ENCODE peak calls at places on chromosomes 13 and 19, in ten cellular contexts. One of them, this sample, is unnamed.
A peak's percentile ranks its signal among the peaks of the same experiment; 100 is the strongest.

GRCh38 chr13:77374786-77375185 is 47.9 kb upstream of the MYCBP2 start:
- DNase-seq in Peyer's patch: no peak
- DNase-seq in transverse colon: no peak
- DNase-seq in stomach: no peak
- DNase-seq in AG04450: no peak
- DNase-seq in tibial artery: no peak
- DNase-seq in fibroblast of mammary gland: no peak
- DNase-seq in CD8-positive, alpha-beta T cell: no peak
- DNase-seq in cardiac fibroblast: no peak
- DNase-seq in astrocyte of the spinal cord: no peak
- DNase-seq in this sample: no peak

GRCh38 chr19:15015946-15016542 is 33.2 kb upstream of the CASP14 start:
- DNase-seq in Peyer's patch: no peak
- DNase-seq in transverse colon: no peak
- DNase-seq in stomach: no peak
- DNase-seq in AG04450: no peak
- DNase-seq in tibial artery: no peak
- DNase-seq in fibroblast of mammary gland: peak; percentile 3
- DNase-seq in CD8-positive, alpha-beta T cell: no peak
- DNase-seq in cardiac fibroblast: peak; percentile 18
- DNase-seq in astrocyte of the spinal cord: no peak
- DNase-seq in this sample: no peak

GRCh38 chr19:7421941-7422744 is 66.7 kb downstream of the PEX11G start:
- DNase-seq in Peyer's patch: no peak
- DNase-seq in transverse colon: no peak
- DNase-seq in stomach: peak; percentile 48
- DNase-seq in AG04450: no peak
- DNase-seq in tibial artery: no peak
- DNase-seq in fibroblast of mammary gland: no peak
- DNase-seq in CD8-positive, alpha-beta T cell: no peak
- DNase-seq in cardiac fibroblast: no peak
- DNase-seq in astrocyte of the spinal cord: no peak
- DNase-seq in this sample: no peak

GRCh38 chr19:49447485-49448431 is 3.9 kb downstream of the PIH1D1 start:
- DNase-seq in Peyer's patch: no peak
- DNase-seq in transverse colon: no peak
- DNase-seq in stomach: no peak
- DNase-seq in AG04450: no peak
- DNase-seq in tibial artery: no peak
- DNase-seq in fibroblast of mammary gland: peak; percentile 69
- DNase-seq in CD8-positive, alpha-beta T cell: no peak
- DNase-seq in cardiac fibroblast: no peak
- DNase-seq in astrocyte of the spinal cord: peak; percentile 9
- DNase-seq in this sample: no peak

GRCh38 chr13:98468352-98468751 is 108.6 kb downstream of the STK24 start:
- DNase-seq in Peyer's patch: peak; percentile 39
- DNase-seq in transverse colon: no peak
- DNase-seq in stomach: no peak
- DNase-seq in AG04450: no peak
- DNase-seq in tibial artery: no peak
- DNase-seq in fibroblast of mammary gland: no peak
- DNase-seq in CD8-positive, alpha-beta T cell: no peak
- DNase-seq in cardiac fibroblast: no peak
- DNase-seq in astrocyte of the spinal cord: no peak
- DNase-seq in this sample: no peak

GRCh38 chr13:57739089-57739488 is 107.5 kb downstream of the PCDH17 start:
- DNase-seq in Peyer's patch: no peak
- DNase-seq in transverse colon: no peak
- DNase-seq in stomach: no peak
- DNase-seq in AG04450: no peak
- DNase-seq in tibial artery: no peak
- DNase-seq in fibroblast of mammary gland: no peak
- DNase-seq in CD8-positive, alpha-beta T cell: no peak
- DNase-seq in cardiac fibroblast: peak; percentile 5
- DNase-seq in astrocyte of the spinal cord: no peak
- DNase-seq in this sample: no peak

GRCh38 chr19:38047048-38047435 is 140.0 kb downstream of the SIPA1L3 start:
- DNase-seq in Peyer's patch: no peak
- DNase-seq in transverse colon: no peak
- DNase-seq in stomach: no peak
- DNase-seq in AG04450: no peak
- DNase-seq in tibial artery: no peak
- DNase-seq in fibroblast of mammary gland: no peak
- DNase-seq in CD8-positive, alpha-beta T cell: no peak
- DNase-seq in cardiac fibroblast: no peak
- DNase-seq in astrocyte of the spinal cord: no peak
- DNase-seq in this sample: no peak

GRCh38 chr19:44800461-44800860 is 8.4 kb upstream of the BCAM start:
- DNase-seq in Peyer's patch: peak; percentile 92
- DNase-seq in transverse colon: peak; percentile 88
- DNase-seq in stomach: peak; percentile 87
- DNase-seq in AG04450: peak; percentile 33
- DNase-seq in tibial artery: peak; percentile 77
- DNase-seq in fibroblast of mammary gland: peak; percentile 70
- DNase-seq in CD8-positive, alpha-beta T cell: peak; percentile 88
- DNase-seq in cardiac fibroblast: peak; percentile 75
- DNase-seq in astrocyte of the spinal cord: peak; percentile 60
- DNase-seq in this sample: no peak

GRCh38 chr13:44801990-44802389 is 187.3 kb downstream of the NUFIP1 start:
- DNase-seq in Peyer's patch: no peak
- DNase-seq in transverse colon: no peak
- DNase-seq in stomach: peak; percentile 45
- DNase-seq in AG04450: peak; percentile 65
- DNase-seq in tibial artery: no peak
- DNase-seq in fibroblast of mammary gland: peak; percentile 90
- DNase-seq in CD8-positive, alpha-beta T cell: no peak
- DNase-seq in cardiac fibroblast: peak; percentile 83
- DNase-seq in astrocyte of the spinal cord: peak; percentile 83
- DNase-seq in this sample: peak; percentile 66

GRCh38 chr13:26697069-26697955 is 63.3 kb downstream of the GPR12 start:
- DNase-seq in Peyer's patch: no peak
- DNase-seq in transverse colon: no peak
- DNase-seq in stomach: no peak
- DNase-seq in AG04450: no peak
- DNase-seq in tibial artery: no peak
- DNase-seq in fibroblast of mammary gland: no peak
- DNase-seq in CD8-positive, alpha-beta T cell: no peak
- DNase-seq in cardiac fibroblast: no peak
- DNase-seq in astrocyte of the spinal cord: no peak
- DNase-seq in this sample: no peak

GRCh38 chr13:114269281-114269770 is 12.1 kb upstream of the UPF3A start:
- DNase-seq in Peyer's patch: no peak
- DNase-seq in transverse colon: no peak
- DNase-seq in stomach: no peak
- DNase-seq in AG04450: no peak
- DNase-seq in tibial artery: no peak
- DNase-seq in fibroblast of mammary gland: no peak
- DNase-seq in CD8-positive, alpha-beta T cell: no peak
- DNase-seq in cardiac fibroblast: no peak
- DNase-seq in astrocyte of the spinal cord: no peak
- DNase-seq in this sample: no peak

GRCh38 chr19:31415322-31415721 is 66.1 kb upstream of the TSHZ3 start:
- DNase-seq in Peyer's patch: no peak
- DNase-seq in transverse colon: no peak
- DNase-seq in stomach: no peak
- DNase-seq in AG04450: no peak
- DNase-seq in tibial artery: no peak
- DNase-seq in fibroblast of mammary gland: no peak
- DNase-seq in CD8-positive, alpha-beta T cell: no peak
- DNase-seq in cardiac fibroblast: no peak
- DNase-seq in astrocyte of the spinal cord: no peak
- DNase-seq in this sample: no peak

GRCh38 chr19:34503546-34504272 is 22.2 kb downstream of the WTIP start:
- DNase-seq in Peyer's patch: peak; percentile 30
- DNase-seq in transverse colon: no peak
- DNase-seq in stomach: peak; percentile 11
- DNase-seq in AG04450: no peak
- DNase-seq in tibial artery: peak; percentile 19
- DNase-seq in fibroblast of mammary gland: no peak
- DNase-seq in CD8-positive, alpha-beta T cell: no peak
- DNase-seq in cardiac fibroblast: no peak
- DNase-seq in astrocyte of the spinal cord: no peak
- DNase-seq in this sample: no peak

GRCh38 chr19:19677579-19677978 is 8.9 kb downstream of the ZNF101 start:
- DNase-seq in Peyer's patch: no peak
- DNase-seq in transverse colon: no peak
- DNase-seq in stomach: no peak
- DNase-seq in AG04450: no peak
- DNase-seq in tibial artery: no peak
- DNase-seq in fibroblast of mammary gland: no peak
- DNase-seq in CD8-positive, alpha-beta T cell: no peak
- DNase-seq in cardiac fibroblast: no peak
- DNase-seq in astrocyte of the spinal cord: no peak
- DNase-seq in this sample: no peak

GRCh38 chr19:19674315-19674714 is 5.7 kb downstream of the ZNF101 start:
- DNase-seq in Peyer's patch: no peak
- DNase-seq in transverse colon: no peak
- DNase-seq in stomach: no peak
- DNase-seq in AG04450: no peak
- DNase-seq in tibial artery: no peak
- DNase-seq in fibroblast of mammary gland: no peak
- DNase-seq in CD8-positive, alpha-beta T cell: no peak
- DNase-seq in cardiac fibroblast: no peak
- DNase-seq in astrocyte of the spinal cord: no peak
- DNase-seq in this sample: no peak

GRCh38 chr19:19679176-19680073 is 10.8 kb downstream of the ZNF101 start:
- DNase-seq in Peyer's patch: no peak
- DNase-seq in transverse colon: no peak
- DNase-seq in stomach: no peak
- DNase-seq in AG04450: no peak
- DNase-seq in tibial artery: no peak
- DNase-seq in fibroblast of mammary gland: no peak
- DNase-seq in CD8-positive, alpha-beta T cell: no peak
- DNase-seq in cardiac fibroblast: no peak
- DNase-seq in astrocyte of the spinal cord: no peak
- DNase-seq in this sample: no peak
- H3K4me3 ChIP-seq in Peyer's patch: no peak overlapping the region
- H3K4me3 ChIP-seq in transverse colon: no peak overlapping the region
- H3K4me3 ChIP-seq in stomach: no peak overlapping the region
- H3K4me3 ChIP-seq in AG04450: no peak overlapping the region
- H3K4me3 ChIP-seq in tibial artery: no peak overlapping the region
- H3K4me3 ChIP-seq in fibroblast of mammary gland: no peak overlapping the region
- H3K4me3 ChIP-seq in CD8-positive, alpha-beta T cell: peak overlapping the region; percentile 3
- H3K4me3 ChIP-seq in cardiac fibroblast: no peak overlapping the region
- H3K4me3 ChIP-seq in astrocyte of the spinal cord: no peak overlapping the region
- H3K4me3 ChIP-seq in this sample: no peak overlapping the region

DNA sequence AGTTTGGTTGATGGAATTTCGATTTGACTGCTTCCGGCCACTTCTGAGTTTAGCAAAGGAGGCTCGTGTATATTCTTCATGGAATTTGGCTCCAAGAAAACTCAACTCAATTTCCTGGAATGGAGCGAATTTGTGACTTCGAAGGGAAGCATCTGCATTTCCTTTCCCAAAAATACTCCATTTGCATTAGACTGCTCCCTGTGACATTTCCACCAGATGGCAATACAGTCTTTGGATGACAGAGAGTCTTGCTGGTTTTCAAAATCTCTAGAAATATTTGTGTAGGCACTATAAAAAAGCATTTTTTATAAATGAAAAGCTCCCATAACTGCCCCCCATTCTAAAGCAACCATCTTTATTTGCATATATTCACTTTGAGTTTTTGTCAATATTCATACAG is 4.1 kb downstream of the C1QTNF9 start:
- DNase-seq in Peyer's patch: no peak
- DNase-seq in transverse colon: no peak
- DNase-seq in stomach: no peak
- DNase-seq in AG04450: no peak
- DNase-seq in tibial artery: no peak
- DNase-seq in fibroblast of mammary gland: peak; percentile 20
- DNase-seq in CD8-positive, alpha-beta T cell: no peak
- DNase-seq in cardiac fibroblast: peak; percentile 28
- DNase-seq in astrocyte of the spinal cord: no peak
- DNase-seq in this sample: no peak
- TF ChIP-seq CTCF in Peyer's patch: no peak
- TF ChIP-seq CTCF in transverse colon: peak; percentile 19
- TF ChIP-seq CTCF in stomach: no peak
- TF ChIP-seq CTCF in AG04450: peak; percentile 30
- TF ChIP-seq CTCF in tibial artery: no peak
- TF ChIP-seq CTCF in fibroblast of mammary gland: peak; percentile 35
- TF ChIP-seq CTCF in CD8-positive, alpha-beta T cell: no peak
- TF ChIP-seq CTCF in cardiac fibroblast: peak; percentile 20
- TF ChIP-seq CTCF in astrocyte of the spinal cord: peak; percentile 40
- TF ChIP-seq CTCF in this sample: peak; percentile 27

GRCh38 chr19:30223866-30224688 is 148.1 kb upstream of the ZNF536 start:
- DNase-seq in Peyer's patch: no peak
- DNase-seq in transverse colon: no peak
- DNase-seq in stomach: no peak
- DNase-seq in AG04450: no peak
- DNase-seq in tibial artery: no peak
- DNase-seq in fibroblast of mammary gland: no peak
- DNase-seq in CD8-positive, alpha-beta T cell: no peak
- DNase-seq in cardiac fibroblast: no peak
- DNase-seq in astrocyte of the spinal cord: no peak
- DNase-seq in this sample: no peak

GRCh38 chr19:30224689-30225606 is 147.2 kb upstream of the ZNF536 start:
- DNase-seq in Peyer's patch: no peak
- DNase-seq in transverse colon: no peak
- DNase-seq in stomach: no peak
- DNase-seq in AG04450: no peak
- DNase-seq in tibial artery: no peak
- DNase-seq in fibroblast of mammary gland: no peak
- DNase-seq in CD8-positive, alpha-beta T cell: no peak
- DNase-seq in cardiac fibroblast: no peak
- DNase-seq in astrocyte of the spinal cord: no peak
- DNase-seq in this sample: no peak

GRCh38 chr19:30221176-30221575 is 151.0 kb upstream of the ZNF536 start:
- DNase-seq in Peyer's patch: no peak
- DNase-seq in transverse colon: no peak
- DNase-seq in stomach: no peak
- DNase-seq in AG04450: no peak
- DNase-seq in tibial artery: no peak
- DNase-seq in fibroblast of mammary gland: no peak
- DNase-seq in CD8-positive, alpha-beta T cell: no peak
- DNase-seq in cardiac fibroblast: no peak
- DNase-seq in astrocyte of the spinal cord: no peak
- DNase-seq in this sample: no peak

GRCh38 chr19:30222993-30223865 is 149.0 kb upstream of the ZNF536 start:
- DNase-seq in Peyer's patch: no peak
- DNase-seq in transverse colon: no peak
- DNase-seq in stomach: no peak
- DNase-seq in AG04450: no peak
- DNase-seq in tibial artery: no peak
- DNase-seq in fibroblast of mammary gland: no peak
- DNase-seq in CD8-positive, alpha-beta T cell: no peak
- DNase-seq in cardiac fibroblast: no peak
- DNase-seq in astrocyte of the spinal cord: no peak
- DNase-seq in this sample: no peak

GRCh38 chr19:30222428-30222873 is 149.7 kb upstream of the ZNF536 start:
- DNase-seq in Peyer's patch: no peak
- DNase-seq in transverse colon: no peak
- DNase-seq in stomach: no peak
- DNase-seq in AG04450: no peak
- DNase-seq in tibial artery: no peak
- DNase-seq in fibroblast of mammary gland: no peak
- DNase-seq in CD8-positive, alpha-beta T cell: no peak
- DNase-seq in cardiac fibroblast: no peak
- DNase-seq in astrocyte of the spinal cord: no peak
- DNase-seq in this sample: no peak
- H3K4me3 ChIP-seq in Peyer's patch: no peak overlapping the region
- H3K4me3 ChIP-seq in transverse colon: no peak overlapping the region
- H3K4me3 ChIP-seq in stomach: no peak overlapping the region
- H3K4me3 ChIP-seq in AG04450: no peak overlapping the region
- H3K4me3 ChIP-seq in tibial artery: no peak overlapping the region
- H3K4me3 ChIP-seq in fibroblast of mammary gland: no peak overlapping the region
- H3K4me3 ChIP-seq in CD8-positive, alpha-beta T cell: no peak overlapping the region
- H3K4me3 ChIP-seq in cardiac fibroblast: no peak overlapping the region
- H3K4me3 ChIP-seq in astrocyte of the spinal cord: no peak overlapping the region
- H3K4me3 ChIP-seq in this sample: no peak overlapping the region

GRCh38 chr13:67224148-67224846 is 5.8 kb downstream of the PCDH9 start:
- DNase-seq in Peyer's patch: peak; percentile 76
- DNase-seq in transverse colon: peak; percentile 64
- DNase-seq in stomach: peak; percentile 87
- DNase-seq in AG04450: peak; percentile 68
- DNase-seq in tibial artery: peak; percentile 74
- DNase-seq in fibroblast of mammary gland: peak; percentile 83
- DNase-seq in CD8-positive, alpha-beta T cell: peak; percentile 54
- DNase-seq in cardiac fibroblast: peak; percentile 90
- DNase-seq in astrocyte of the spinal cord: peak; percentile 89
- DNase-seq in this sample: peak; percentile 67
- TF ChIP-seq CTCF in Peyer's patch: no peak
- TF ChIP-seq CTCF in transverse colon: peak; percentile 63
- TF ChIP-seq CTCF in stomach: peak; percentile 78
- TF ChIP-seq CTCF in AG04450: peak; percentile 72
- TF ChIP-seq CTCF in tibial artery: peak; percentile 53
- TF ChIP-seq CTCF in fibroblast of mammary gland: peak; percentile 77
- TF ChIP-seq CTCF in CD8-positive, alpha-beta T cell: peak; percentile 32
- TF ChIP-seq CTCF in cardiac fibroblast: peak; percentile 65
- TF ChIP-seq CTCF in astrocyte of the spinal cord: peak; percentile 59
- TF ChIP-seq CTCF in this sample: peak; percentile 56